ENCODE peak calls at places on chromosome 14, in five cellular contexts. One of them, this sample, is unnamed.
A peak's percentile ranks its signal among the peaks of the same experiment; 100 is the strongest.

GRCh38 chr14:100714205-100714781 is 12.4 kb upstream of the DLK1 start:
- DNase-seq in K562: no peak
- DNase-seq in SK-N-SH: no peak
- DNase-seq in H1: no peak
- DNase-seq in HepG2: no peak
- DNase-seq in this sample: no peak

GRCh38 chr14:72598328-72598727 is 295.6 kb downstream of the DPF3 start:
- DNase-seq in K562: peak; percentile 10
- DNase-seq in SK-N-SH: no peak
- DNase-seq in H1: no peak
- DNase-seq in HepG2: no peak
- DNase-seq in this sample: no peak

GRCh38 chr14:24274101-24274543 is 2.7 kb upstream of the RABGGTA start:
- DNase-seq in K562: peak; percentile 71
- DNase-seq in SK-N-SH: no peak
- DNase-seq in H1: no peak
- DNase-seq in HepG2: no peak
- DNase-seq in this sample: peak; percentile 68

GRCh38 chr14:68593806-68594536 is 198.9 kb downstream of the ZFP36L1 start:
- DNase-seq in K562: no peak
- DNase-seq in SK-N-SH: no peak
- DNase-seq in H1: no peak
- DNase-seq in HepG2: peak; percentile 46
- DNase-seq in this sample: peak; percentile 20

GRCh38 chr14:74377976-74378690 is 29.9 kb downstream of the VRTN start:
- DNase-seq in K562: no peak
- DNase-seq in SK-N-SH: no peak
- DNase-seq in H1: no peak
- DNase-seq in HepG2: no peak
- DNase-seq in this sample: no peak

GRCh38 chr14:46490150-46490769 is 161.3 kb downstream of the RPL10L start:
- DNase-seq in K562: no peak
- DNase-seq in SK-N-SH: no peak
- DNase-seq in H1: no peak
- DNase-seq in HepG2: peak; percentile 2
- DNase-seq in this sample: peak; percentile 45

GRCh38 chr14:61560323-61560722 is 135.0 kb upstream of the HIF1A start:
- DNase-seq in K562: no peak
- DNase-seq in SK-N-SH: no peak
- DNase-seq in H1: no peak
- DNase-seq in HepG2: peak; percentile 65
- DNase-seq in this sample: no peak

GRCh38 chr14:25049127-25049558 is 804 bp downstream of the STXBP6 start:
- DNase-seq in K562: no peak
- DNase-seq in SK-N-SH: peak; percentile 9
- DNase-seq in H1: peak; percentile 76
- DNase-seq in HepG2: no peak
- DNase-seq in this sample: no peak

GRCh38 chr14:68948686-68949085 is 30.4 kb downstream of the ACTN1 start:
- DNase-seq in K562: no peak
- DNase-seq in SK-N-SH: peak; percentile 47
- DNase-seq in H1: no peak
- DNase-seq in HepG2: no peak
- DNase-seq in this sample: no peak

GRCh38 chr14:20412876-20413784 is at the start of gene TEP1:
- DNase-seq in K562: peak; percentile 77
- DNase-seq in SK-N-SH: peak; percentile 87
- DNase-seq in H1: peak; percentile 83
- DNase-seq in HepG2: peak; percentile 62
- DNase-seq in this sample: peak; percentile 47

GRCh38 chr14:93114068-93114710 is 1.5 kb downstream of the ITPK1 start:
- DNase-seq in K562: no peak
- DNase-seq in SK-N-SH: no peak
- DNase-seq in H1: no peak
- DNase-seq in HepG2: no peak
- DNase-seq in this sample: no peak

GRCh38 chr14:22939684-22940083 is 10.5 kb upstream of the PRMT5 start:
- DNase-seq in K562: no peak
- DNase-seq in SK-N-SH: no peak
- DNase-seq in H1: no peak
- DNase-seq in HepG2: no peak
- DNase-seq in this sample: no peak

GRCh38 chr14:93013368-93013719 is 90.4 kb downstream of the CHGA start:
- DNase-seq in K562: no peak
- DNase-seq in SK-N-SH: no peak
- DNase-seq in H1: no peak
- DNase-seq in HepG2: no peak
- DNase-seq in this sample: peak; percentile 50

GRCh38 chr14:102086346-102086971 is 385 bp downstream of the HSP90AA1 start:
- DNase-seq in K562: peak; percentile 48
- DNase-seq in SK-N-SH: peak; percentile 73
- DNase-seq in H1: no peak
- DNase-seq in HepG2: no peak
- DNase-seq in this sample: no peak

GRCh38 chr14:36556811-36557433 is 25.5 kb downstream of the NKX2-8 start:
- DNase-seq in K562: peak; percentile 34
- DNase-seq in SK-N-SH: peak; percentile 39
- DNase-seq in H1: peak; percentile 65
- DNase-seq in HepG2: peak; percentile 45
- DNase-seq in this sample: no peak

GRCh38 chr14:94019329-94019728 is 6.8 kb upstream of the OTUB2 start:
- DNase-seq in K562: no peak
- DNase-seq in SK-N-SH: no peak
- DNase-seq in H1: no peak
- DNase-seq in HepG2: no peak
- DNase-seq in this sample: no peak

GRCh38 chr14:30966415-30967363 is 58.8 kb upstream of the AP4S1 start:
- DNase-seq in K562: peak; percentile 44
- DNase-seq in SK-N-SH: no peak
- DNase-seq in H1: no peak
- DNase-seq in HepG2: no peak
- DNase-seq in this sample: peak; percentile 50

GRCh38 chr14:64536488-64537245 is 3.9 kb upstream of the HSPA2 start:
- DNase-seq in K562: no peak
- DNase-seq in SK-N-SH: no peak
- DNase-seq in H1: no peak
- DNase-seq in HepG2: peak; percentile 28
- DNase-seq in this sample: no peak

GRCh38 chr14:29462271-29462670 is 465.4 kb downstream of the PRKD1 start:
- DNase-seq in K562: no peak
- DNase-seq in SK-N-SH: no peak
- DNase-seq in H1: no peak
- DNase-seq in HepG2: no peak
- DNase-seq in this sample: no peak

GRCh38 chr14:25049559-25050493 is at the start of gene STXBP6:
- DNase-seq in K562: peak; percentile 17
- DNase-seq in SK-N-SH: peak; percentile 37
- DNase-seq in H1: peak; percentile 82
- DNase-seq in HepG2: peak; percentile 65
- DNase-seq in this sample: peak; percentile 12

GRCh38 chr14:57502581-57503254 is 9.1 kb upstream of the CCDC198 start:
- DNase-seq in K562: no peak
- DNase-seq in SK-N-SH: no peak
- DNase-seq in H1: no peak
- DNase-seq in HepG2: no peak
- DNase-seq in this sample: no peak

GRCh38 chr14:86091811-86092210 is 561.9 kb downstream of the FLRT2 start:
- DNase-seq in K562: no peak
- DNase-seq in SK-N-SH: no peak
- DNase-seq in H1: no peak
- DNase-seq in HepG2: no peak
- DNase-seq in this sample: no peak

GRCh38 chr14:96567289-96567899 is 65.2 kb downstream of the PAPOLA start:
- DNase-seq in K562: peak; percentile 40
- DNase-seq in SK-N-SH: no peak
- DNase-seq in H1: no peak
- DNase-seq in HepG2: peak; percentile 21
- DNase-seq in this sample: no peak

GRCh38 chr14:23862513-23862912 is 91.1 kb upstream of the DHRS4 start:
- DNase-seq in K562: no peak
- DNase-seq in SK-N-SH: no peak
- DNase-seq in H1: no peak
- DNase-seq in HepG2: no peak
- DNase-seq in this sample: no peak

GRCh38 chr14:91883770-91884169 is 16.4 kb upstream of the TC2N start:
- DNase-seq in K562: no peak
- DNase-seq in SK-N-SH: no peak
- DNase-seq in H1: no peak
- DNase-seq in HepG2: no peak
- DNase-seq in this sample: no peak

GRCh38 chr14:35252485-35252884 is 39.7 kb upstream of the PSMA6 start:
- DNase-seq in K562: no peak
- DNase-seq in SK-N-SH: no peak
- DNase-seq in H1: no peak
- DNase-seq in HepG2: no peak
- DNase-seq in this sample: no peak

DNA sequence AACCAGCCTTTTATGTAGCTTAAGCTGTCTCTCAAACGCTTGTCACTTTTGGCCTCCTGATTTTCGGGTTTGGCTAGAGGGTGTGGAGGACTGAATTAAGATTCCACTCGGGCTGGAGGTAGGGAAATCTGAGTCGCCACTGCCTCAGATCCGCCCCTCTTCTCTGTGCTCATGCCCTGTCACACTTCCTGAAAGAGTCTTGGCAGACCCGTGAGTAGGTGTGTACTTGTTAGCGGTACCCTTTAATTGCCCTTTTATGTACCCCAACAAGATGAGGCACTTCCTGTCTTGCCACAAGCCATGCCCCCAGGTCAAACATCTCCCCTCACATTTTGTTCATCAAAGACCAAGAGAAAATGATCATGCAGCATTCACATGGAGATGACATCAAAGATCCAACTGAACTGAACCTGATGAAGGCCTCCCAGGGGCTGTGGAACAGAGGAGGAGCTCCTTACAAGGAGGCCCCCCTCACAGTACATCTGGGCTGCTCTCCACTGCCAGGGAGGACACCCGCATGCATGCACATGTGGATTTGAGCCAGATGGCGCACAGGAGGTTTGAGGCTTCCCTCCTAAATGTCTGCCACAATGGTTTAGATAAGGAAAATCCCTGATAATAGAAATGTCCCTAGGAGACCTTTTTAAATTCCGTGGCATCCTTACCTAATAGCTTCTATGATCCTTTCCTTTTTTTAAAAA is 86.5 kb upstream of the CDKN3 start:
- DNase-seq in K562: no peak
- DNase-seq in SK-N-SH: no peak
- DNase-seq in H1: no peak
- DNase-seq in HepG2: no peak
- DNase-seq in this sample: no peak
- TF ChIP-seq GABPA in K562: no peak
- TF ChIP-seq GABPA in SK-N-SH: no peak
- TF ChIP-seq GABPA in H1: no peak
- TF ChIP-seq GABPA in HepG2: no peak
- TF ChIP-seq GABPA in this sample: no peak

GRCh38 chr14:51873221-51873893 is 12.9 kb downstream of the GNG2 start:
- DNase-seq in K562: no peak
- DNase-seq in SK-N-SH: peak; percentile 33
- DNase-seq in H1: no peak
- DNase-seq in HepG2: no peak
- DNase-seq in this sample: no peak
- TF ChIP-seq GABPA in K562: no peak
- TF ChIP-seq GABPA in SK-N-SH: no peak
- TF ChIP-seq GABPA in H1: no peak
- TF ChIP-seq GABPA in HepG2: no peak
- TF ChIP-seq GABPA in this sample: no peak

DNA sequence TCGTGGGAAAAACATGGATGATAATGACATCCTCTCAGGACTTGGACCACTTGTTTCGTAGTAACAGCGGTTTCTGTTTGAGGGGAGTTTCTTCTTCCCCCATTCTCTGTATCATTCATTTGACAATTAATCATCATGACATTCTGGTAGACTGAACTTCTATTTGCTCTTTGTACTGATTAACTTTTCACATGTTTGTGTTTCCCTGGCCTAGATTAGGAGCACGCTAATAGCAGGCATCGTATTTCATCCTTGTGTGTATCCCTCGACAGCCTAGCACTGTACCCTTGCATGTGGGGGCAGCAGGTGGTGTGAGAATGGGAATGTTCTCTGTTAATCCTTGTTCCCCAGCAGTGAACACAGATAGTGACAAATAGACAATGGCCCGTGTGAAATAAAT is 8.1 kb downstream of the LRRC74A start:
- DNase-seq in K562: no peak
- DNase-seq in SK-N-SH: no peak
- DNase-seq in H1: no peak
- DNase-seq in HepG2: peak; percentile 60
- DNase-seq in this sample: no peak
- TF ChIP-seq GABPA in K562: no peak
- TF ChIP-seq GABPA in SK-N-SH: no peak
- TF ChIP-seq GABPA in H1: no peak
- TF ChIP-seq GABPA in HepG2: no peak
- TF ChIP-seq GABPA in this sample: no peak

GRCh38 chr14:103533137-103533998 is 4.4 kb downstream of the TRMT61A start:
- DNase-seq in K562: no peak
- DNase-seq in SK-N-SH: no peak
- DNase-seq in H1: no peak
- DNase-seq in HepG2: no peak
- DNase-seq in this sample: no peak
- TF ChIP-seq GABPA in K562: no peak
- TF ChIP-seq GABPA in SK-N-SH: no peak
- TF ChIP-seq GABPA in H1: no peak
- TF ChIP-seq GABPA in HepG2: no peak
- TF ChIP-seq GABPA in this sample: no peak

DNA sequence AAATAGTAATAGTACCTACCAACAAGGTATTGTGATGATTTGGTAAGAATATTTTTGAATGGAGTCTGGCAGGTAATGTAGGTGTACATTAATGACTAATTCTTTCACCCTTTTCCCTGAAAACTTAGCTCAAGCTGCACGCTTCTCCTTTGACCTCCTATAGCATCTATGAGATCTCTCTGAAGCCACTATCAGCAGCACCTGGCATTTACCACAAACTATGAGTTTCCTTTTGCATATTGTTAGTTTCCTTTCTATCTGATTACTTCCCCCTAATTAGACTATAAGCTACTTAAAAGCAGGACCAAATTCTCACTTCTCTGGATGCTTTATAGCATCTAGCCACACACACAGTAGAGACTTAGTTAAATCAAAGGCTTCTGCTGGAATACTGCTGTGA is 48.1 kb downstream of the SLC8A3 start:
- DNase-seq in K562: no peak
- DNase-seq in SK-N-SH: no peak
- DNase-seq in H1: no peak
- DNase-seq in HepG2: no peak
- DNase-seq in this sample: no peak
- TF ChIP-seq GABPA in K562: no peak
- TF ChIP-seq GABPA in SK-N-SH: no peak
- TF ChIP-seq GABPA in H1: no peak
- TF ChIP-seq GABPA in HepG2: no peak
- TF ChIP-seq GABPA in this sample: no peak

This sample was measured in HL-60.